ENCODE peak calls at places on chromosomes 3 and 15, in four cellular contexts. S is GM12865, Q is esophagus muscularis mucosa, G is ovary. R is an unnamed sample.
A peak's percentile ranks its signal among the peaks of the same experiment; 100 is the strongest.

GRCh38 chr3:167732313-167733065 is 2.2 kb downstream of the PDCD10 start:
- DNase-seq in S (no peak), Q (no peak), G (no peak), R (no peak)

GRCh38 chr15:33226559-33227181 is 32.2 kb upstream of the FMN1 start:
- DNase-seq in G (no peak), S (peak; percentile 59), Q (peak; percentile 57), R (peak; percentile 27)

GRCh38 chr15:67097893-67098740 is 32.7 kb downstream of the SMAD3 start:
- DNase-seq in Q (no peak), G (peak; percentile 45), S (no peak), R (peak; percentile 92)

GRCh38 chr3:138898301-138898700 is 48.6 kb downstream of the FOXL2 start:
- DNase-seq in Q (no peak), S (no peak), G (no peak), R (peak; percentile 89)

GRCh38 chr3:142910280-142910679 is 21.4 kb upstream of the PCOLCE2 start:
- DNase-seq in S (no peak), Q (no peak), G (no peak), R (no peak)

GRCh38 chr15:57114070-57114469 is 195.6 kb downstream of the TCF12 start:
- DNase-seq in Q (no peak), S (no peak), G (no peak), R (no peak)

GRCh38 chr3:53813229-53813628 is 33.0 kb downstream of the CHDH start:
- DNase-seq in S (no peak), Q (no peak), G (no peak), R (no peak)

GRCh38 chr3:12353796-12354505 is 65.1 kb downstream of the PPARG start:
- DNase-seq in G (no peak), Q (no peak), S (no peak), R (no peak)

GRCh38 chr15:96416934-96417759 is 86.6 kb downstream of the NR2F2 start:
- DNase-seq in G (peak; percentile 35), Q (no peak), S (no peak), R (peak; percentile 55)

GRCh38 chr15:94265009-94265408 is 33.6 kb downstream of the MCTP2 start:
- DNase-seq in Q (no peak), S (no peak), G (no peak), R (no peak)

GRCh38 chr3:127029521-127030327 is 46.8 kb downstream of the PLXNA1 start:
- DNase-seq in Q (no peak), S (no peak), G (no peak), R (no peak)

GRCh38 chr3:196216681-196217211 is 412 bp downstream of the SLC51A start:
- DNase-seq in G (no peak), S (no peak), Q (no peak), R (no peak)

GRCh38 chr3:13040381-13041074 is 32.7 kb downstream of the IQSEC1 start:
- DNase-seq in Q (no peak), G (no peak), S (peak; percentile 77), R (no peak)

GRCh38 chr15:60655252-60655651 is 176.3 kb upstream of the ICE2 start:
- DNase-seq in Q (no peak), G (no peak), S (no peak), R (no peak)

GRCh38 chr15:60656491-60657284 is 177.7 kb upstream of the ICE2 start:
- DNase-seq in S (no peak), Q (no peak), G (no peak), R (peak; percentile 86)

GRCh38 chr15:60656041-60656440 is 177.1 kb upstream of the ICE2 start:
- DNase-seq in S (no peak), Q (no peak), G (no peak), R (peak; percentile 18)

GRCh38 chr15:60660290-60661051 is 181.5 kb upstream of the ICE2 start:
- DNase-seq in Q (no peak), G (peak; percentile 36), S (peak; percentile 66), R (peak; percentile 81)

GRCh38 chr15:60661075-60661645 is 182.2 kb upstream of the ICE2 start:
- DNase-seq in G (no peak), S (no peak), Q (no peak), R (peak; percentile 21)
- H3K4me3 ChIP-seq in G (no peak overlapping the region), S (no peak overlapping the region), Q (no peak overlapping the region), R (no peak overlapping the region)

DNA sequence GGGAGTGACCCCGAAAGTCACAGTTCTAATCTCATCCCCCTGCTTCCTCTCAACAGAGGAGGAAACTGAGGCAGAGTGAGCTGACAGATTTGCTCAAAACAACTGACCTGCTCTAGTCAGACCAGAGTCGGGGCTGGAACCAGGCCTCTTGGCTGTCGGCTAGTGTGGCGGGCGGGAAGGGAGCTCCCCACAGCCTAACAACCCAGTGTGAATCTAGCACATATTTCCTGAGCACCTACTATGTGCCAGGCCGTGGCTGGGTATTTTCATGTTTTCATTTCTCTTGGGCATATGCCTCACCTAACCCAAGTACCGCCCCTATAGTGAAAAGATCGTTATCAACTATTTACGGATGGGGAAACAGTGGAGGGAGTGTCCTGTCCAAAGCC is 27.2 kb downstream of the GRIP2 start:
- DNase-seq in S (no peak), G (no peak), Q (no peak), R (no peak)
- TF ChIP-seq CTCF in S (no peak), G (no peak), Q (no peak), R (no peak)

DNA sequence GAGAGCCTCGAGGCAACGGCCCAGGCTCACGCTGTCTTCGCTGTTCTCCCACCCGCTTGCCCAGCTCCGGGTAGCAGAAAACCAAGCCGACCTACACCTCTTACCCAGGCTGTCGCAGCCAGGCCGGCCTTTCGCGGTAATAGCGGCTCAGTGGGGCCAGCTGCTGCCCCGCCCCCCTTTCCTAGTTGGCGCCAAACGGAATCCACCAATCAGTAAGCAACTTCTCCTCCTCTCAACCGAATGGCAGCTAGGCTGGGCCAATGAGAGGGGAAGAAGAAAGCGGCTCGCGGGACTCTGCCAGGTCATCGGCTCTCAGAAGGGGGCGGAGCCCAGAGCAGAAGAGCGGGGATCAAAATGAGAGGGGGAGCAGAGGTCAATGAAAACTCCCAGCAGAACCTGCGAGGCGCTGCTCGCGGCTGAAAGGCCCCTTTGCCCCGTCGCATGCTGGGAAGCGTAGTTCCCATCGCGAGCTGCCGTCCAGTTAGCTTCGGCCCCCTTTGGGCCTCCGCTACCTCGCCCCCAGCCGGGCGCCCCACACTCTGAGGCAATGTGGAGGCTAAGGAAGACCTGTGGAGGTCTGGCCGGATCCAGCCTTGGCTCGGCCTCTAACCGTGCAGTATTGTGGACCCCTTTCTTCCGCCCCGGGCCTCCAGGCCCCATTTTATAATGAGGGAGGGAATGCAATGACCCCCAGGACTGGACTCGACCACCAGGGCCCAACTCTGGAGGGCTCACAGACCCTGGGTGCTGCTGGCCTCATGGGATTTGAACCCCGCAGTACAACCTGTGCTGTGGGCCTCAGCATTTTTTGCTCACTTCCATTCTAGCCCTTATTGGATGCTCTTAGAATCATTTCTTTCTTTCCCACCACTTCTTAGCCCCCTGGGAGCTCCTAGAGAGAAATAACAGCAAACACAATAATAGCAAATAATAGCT is at the start of gene CDC25A:
- DNase-seq in Q (peak; percentile 99), S (peak; percentile 99), G (peak; percentile 97), R (peak; percentile 99)
- H3K4me3 ChIP-seq in Q (peak within 1 kb of the TSS; percentile 75), S (peak within 1 kb of the TSS; percentile 83), G (peak within 1 kb of the TSS; percentile 59), R (peak within 1 kb of the TSS; percentile 64)

DNA sequence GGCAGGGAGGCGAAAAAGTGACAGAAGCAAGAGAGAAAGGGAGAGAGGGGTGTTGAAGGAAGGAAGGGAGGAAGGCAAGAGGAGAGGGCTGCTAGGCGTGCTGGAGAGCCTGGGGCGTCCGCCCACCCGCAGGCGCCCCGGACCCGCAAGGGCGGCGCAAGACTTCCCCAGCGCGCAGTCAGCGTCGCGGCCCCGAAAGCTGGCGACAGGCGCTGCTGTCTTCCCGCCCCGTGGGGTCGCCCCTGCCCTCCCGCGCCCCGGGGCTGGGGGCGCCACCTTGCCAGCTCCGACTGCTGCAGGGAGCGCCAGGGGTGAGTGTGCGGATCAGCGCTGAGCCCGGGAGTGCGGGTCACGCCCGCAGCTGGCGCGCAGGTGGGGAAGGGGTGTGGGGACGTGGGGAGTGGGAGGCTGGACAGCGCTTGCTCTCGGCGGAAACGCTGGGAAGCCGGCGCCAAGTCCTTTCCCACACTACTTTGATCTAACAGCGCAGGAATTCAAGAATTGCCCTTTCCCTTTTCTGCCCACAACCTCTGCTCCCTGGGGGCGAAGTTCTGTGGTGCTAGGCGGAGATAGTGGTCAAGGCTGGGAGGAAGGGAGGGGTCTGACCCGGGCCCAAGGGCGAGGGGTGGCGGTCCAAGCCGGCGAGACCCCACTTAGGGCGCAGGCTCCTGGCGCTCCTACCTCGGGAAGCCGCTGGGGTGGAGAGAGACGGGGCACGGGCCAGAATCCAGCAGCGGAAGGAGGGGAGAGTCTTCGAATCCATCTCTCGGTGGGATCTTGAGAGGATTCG is 266.1 kb downstream of the CGGBP1 start:
- DNase-seq in S (no peak), Q (no peak), G (peak; percentile 8), R (peak; percentile 0)
- TF ChIP-seq CTCF in S (no peak), Q (no peak), G (no peak), R (no peak)

R was measured in cardiac muscle cell.